ENCODE peak calls at places on chromosomes 6 and 20, in nine cellular contexts. X is astrocyte; B is T-helper 2 cell; K is osteocyte; M is HFFc6; N is lung; V is CD8-positive, alpha-beta T cell; F is CD4-positive, alpha-beta memory T cell; J is type B pancreatic cell. D is an unnamed sample.

GRCh38 chr20:58019027-58019849 is 209.2 kb downstream of the ANKRD60 start:
- DNase-seq in V (no peak), X (peak; percentile 92), B (no peak), N (no peak), F (no peak), M (peak; percentile 88), J (peak; percentile 64), K (no peak), D (no peak)

GRCh38 chr6:107318100-107318736 is 141.1 kb downstream of the PDSS2 start:
- DNase-seq in X (peak; percentile 39), K (no peak), J (no peak), V (no peak), N (peak; percentile 45), B (no peak), F (no peak), M (peak; percentile 45), D (no peak)

GRCh38 chr20:47167846-47168245 is 188.7 kb downstream of the ZMYND8 start:
- DNase-seq in N (no peak), F (no peak), X (no peak), J (no peak), K (no peak), B (no peak), M (no peak), V (no peak), D (no peak)

GRCh38 chr20:48008850-48009535 is 223.7 kb upstream of the SULF2 start:
- DNase-seq in N (no peak), F (no peak), M (no peak), B (no peak), V (no peak), J (no peak), K (no peak), X (peak; percentile 58), D (no peak)

GRCh38 chr6:121143476-121143875 is 190.8 kb downstream of the TBC1D32 start:
- DNase-seq in K (no peak), F (no peak), J (no peak), X (peak; percentile 22), N (no peak), V (no peak), M (no peak), B (no peak), D (no peak)

GRCh38 chr6:131937703-131938631 is 13.2 kb downstream of the CCN2 start:
- DNase-seq in F (no peak), X (peak; percentile 45), M (peak; percentile 69), N (no peak), V (no peak), J (no peak), K (no peak), B (no peak), D (no peak)

GRCh38 chr6:25472314-25472713 is 179.7 kb upstream of the SCGN start:
- DNase-seq in M (no peak), J (no peak), X (no peak), B (no peak), V (no peak), N (no peak), K (no peak), F (no peak), D (no peak)

GRCh38 chr6:13431861-13432465 is 55.4 kb downstream of the GFOD1 start:
- DNase-seq in F (no peak), M (peak; percentile 9), K (no peak), X (peak; percentile 50), V (no peak), N (no peak), J (no peak), B (no peak), D (no peak)

GRCh38 chr20:22921595-22922421 is 113.3 kb upstream of the SSTR4 start:
- DNase-seq in M (peak; percentile 53), N (no peak), K (no peak), V (no peak), F (no peak), X (peak; percentile 54), J (no peak), B (no peak), D (no peak)

GRCh38 chr20:20253744-20254330 is 114.1 kb upstream of the INSM1 start:
- DNase-seq in V (no peak), K (no peak), F (no peak), X (no peak), B (no peak), J (no peak), M (no peak), N (no peak), D (no peak)

GRCh38 chr6:52497652-52498408 is 77.7 kb downstream of the EFHC1 start:
- DNase-seq in N (peak; percentile 64), V (no peak), K (peak; percentile 60), J (no peak), B (no peak), X (peak; percentile 62), M (no peak), F (no peak), D (no peak)

GRCh38 chr6:71649893-71650292 is 236.5 kb upstream of the RIMS1 start:
- DNase-seq in B (no peak), V (no peak), M (no peak), F (no peak), X (no peak), J (no peak), N (no peak), K (no peak), D (no peak)

GRCh38 chr6:1394591-1395463 is 5.5 kb downstream of the FOXF2 start:
- DNase-seq in K (no peak), M (no peak), J (no peak), V (no peak), N (no peak), B (no peak), X (no peak), F (no peak), D (no peak)

GRCh38 chr20:6122873-6123649 is at the start of gene FERMT1:
- DNase-seq in V (no peak), J (peak; percentile 77), N (peak; percentile 48), K (peak; percentile 85), F (no peak), M (peak; percentile 80), B (no peak), X (peak; percentile 53), D (no peak)

GRCh38 chr20:60117040-60117439 is 158.8 kb downstream of the CDH26 start:
- DNase-seq in K (no peak), M (peak; percentile 35), B (no peak), V (no peak), J (no peak), N (no peak), X (no peak), F (no peak), D (no peak)

GRCh38 chr6:81774542-81774941 is 22.1 kb upstream of the TENT5A start:
- DNase-seq in J (no peak), B (no peak), F (no peak), M (no peak), V (no peak), K (no peak), N (no peak), X (no peak), D (no peak)

GRCh38 chr6:15267221-15267620 is 21.4 kb downstream of the JARID2 start:
- DNase-seq in F (no peak), X (no peak), K (no peak), V (no peak), M (no peak), N (no peak), J (no peak), B (no peak), D (no peak)

GRCh38 chr20:18056174-18057105 is 1.3 kb downstream of the OVOL2 start:
- DNase-seq in N (peak; percentile 31), K (no peak), M (no peak), F (no peak), J (no peak), B (no peak), V (no peak), X (no peak), D (no peak)

GRCh38 chr6:168035098-168035660 is 37.7 kb downstream of the KIF25 start:
- DNase-seq in J (peak; percentile 81), B (no peak), N (peak; percentile 51), K (peak; percentile 85), X (peak; percentile 78), M (peak; percentile 13), V (no peak), F (no peak), D (no peak)

GRCh38 chr20:23625236-23625964 is 12.4 kb downstream of the CST3 start:
- DNase-seq in N (no peak), K (no peak), V (no peak), B (no peak), J (no peak), F (no peak), M (no peak), X (no peak), D (no peak)

GRCh38 chr20:8209061-8209460 is 77.0 kb downstream of the PLCB1 start:
- DNase-seq in B (no peak), V (no peak), X (peak; percentile 70), N (no peak), F (no peak), K (no peak), J (no peak), M (no peak), D (no peak)

GRCh38 chr6:68559052-68559451 is 76.0 kb upstream of the ADGRB3 start:
- DNase-seq in X (no peak), V (no peak), B (no peak), F (no peak), J (no peak), N (no peak), M (no peak), K (no peak), D (no peak)

GRCh38 chr6:27599859-27600532 is 127.1 kb upstream of the ZNF184 start:
- DNase-seq in N (no peak), X (no peak), J (no peak), F (no peak), V (no peak), M (no peak), B (no peak), K (no peak), D (no peak)

GRCh38 chr6:134846031-134846430 is 103.9 kb downstream of the ALDH8A1 start:
- DNase-seq in N (no peak), K (no peak), M (no peak), V (no peak), F (no peak), J (no peak), X (no peak), B (no peak), D (no peak)

GRCh38 chr6:51986864-51987263 is 100.5 kb downstream of the PKHD1 start:
- DNase-seq in J (no peak), N (no peak), V (no peak), F (no peak), B (no peak), X (no peak), M (no peak), K (no peak), D (no peak)